ENCODE peak calls at places on chromosome 17, in four cellular contexts. A, G, M and P are unnamed samples.

GRCh38 chr17:74152591-74153455 is 50.7 kb upstream of the RPL38 start:
- DNase-seq in A (no peak), G (no peak), M (no peak), P (no peak)

GRCh38 chr17:9986754-9987382 is 81.8 kb upstream of the RCVRN start:
- DNase-seq in A (no peak), G (no peak), M (no peak), P (no peak)

GRCh38 chr17:75036643-75037268 is 10.0 kb downstream of the ATP5PD start:
- DNase-seq in A (peak), G (no peak), M (peak), P (no peak)

GRCh38 chr17:7589204-7589868 is 558 bp downstream of the SOX15 start:
- DNase-seq in A (peak), G (no peak), M (no peak), P (peak)

GRCh38 chr17:927611-928461 is 51.7 kb downstream of the NXN start:
- DNase-seq in A (peak), G (no peak), M (no peak), P (no peak)

GRCh38 chr17:77126519-77126918 is 14.2 kb upstream of the SEC14L1 start:
- DNase-seq in A (peak), G (no peak), M (no peak), P (no peak)

GRCh38 chr17:46031440-46031839 is 32.4 kb downstream of the STH start:
- DNase-seq in A (no peak), G (no peak), M (no peak), P (no peak)

GRCh38 chr17:81432873-81433451 is 37.7 kb downstream of the BAHCC1 start:
- DNase-seq in A (peak), G (no peak), M (no peak), P (no peak)

GRCh38 chr17:50329716-50330115 is 16.2 kb upstream of the XYLT2 start:
- DNase-seq in A (no peak), G (no peak), M (no peak), P (no peak)

GRCh38 chr17:73697872-73698271 is 53.6 kb upstream of the SDK2 start:
- DNase-seq in A (no peak), G (peak), M (no peak), P (no peak)

GRCh38 chr17:8956521-8956920 is 9.0 kb downstream of the PIK3R5 start:
- DNase-seq in A (no peak), G (no peak), M (no peak), P (no peak)

GRCh38 chr17:19456016-19456927 is 45.2 kb downstream of the RNF112 start:
- DNase-seq in A (no peak), G (no peak), M (no peak), P (no peak)

GRCh38 chr17:12229315-12229714 is 208.6 kb downstream of the MAP2K4 start:
- DNase-seq in A (no peak), G (no peak), M (no peak), P (no peak)

GRCh38 chr17:80817861-80818260 is 173.8 kb upstream of the CHMP6 start:
- DNase-seq in A (no peak), G (no peak), M (no peak), P (no peak)

GRCh38 chr17:75645889-75646625 is 12.8 kb downstream of the SMIM5 start:
- DNase-seq in A (peak), G (peak), M (no peak), P (peak)

GRCh38 chr17:49580981-49581644 is 5.4 kb downstream of the NXPH3 start:
- DNase-seq in A (no peak), G (no peak), M (no peak), P (no peak)

GRCh38 chr17:12665263-12666210 is at the start of gene MYOCD:
- DNase-seq in A (peak), G (no peak), M (no peak), P (peak)

GRCh38 chr17:5299383-5299782 is 17.3 kb downstream of the RABEP1 start:
- DNase-seq in A (no peak), G (no peak), M (no peak), P (no peak)

GRCh38 chr17:61413654-61414133 is 14.1 kb downstream of the TBX2 start:
- DNase-seq in A (no peak), G (no peak), M (no peak), P (peak)

GRCh38 chr17:46950997-46951621 is 27.9 kb downstream of the RPRML start:
- DNase-seq in A (no peak), G (no peak), M (no peak), P (no peak)

GRCh38 chr17:44014133-44014436 is 678 bp downstream of the TMEM101 start:
- DNase-seq in A (no peak), G (peak), M (no peak), P (no peak)

GRCh38 chr17:1626333-1626732 is 2.3 kb downstream of the SLC43A2 start:
- DNase-seq in A (no peak), G (no peak), M (no peak), P (no peak)

GRCh38 chr17:75844530-75845057 is 390 bp upstream of the UNC13D start:
- DNase-seq in A (peak), G (peak), M (peak), P (no peak)

GRCh38 chr17:74754832-74755231 is 6.4 kb downstream of the NHERF1 start:
- DNase-seq in A (no peak), G (no peak), M (peak), P (no peak)

GRCh38 chr17:64264891-64265290 is 1.8 kb upstream of the TEX2 start:
- DNase-seq in A (no peak), G (no peak), M (no peak), P (no peak)

GRCh38 chr17:78226752-78227454 is 4.5 kb upstream of the TMEM235 start:
- DNase-seq in A (no peak), G (no peak), M (no peak), P (no peak)

GRCh38 chr17:8290043-8290442 is 1.6 kb downstream of the RANGRF start:
- DNase-seq in A (no peak), G (no peak), M (no peak), P (no peak)

GRCh38 chr17:8887834-8888703 is 20.6 kb upstream of the PIK3R6 start:
- DNase-seq in A (peak), G (peak), M (peak), P (peak)

GRCh38 chr17:76088041-76088867 is 9.3 kb downstream of the ZACN start:
- DNase-seq in A (no peak), G (no peak), M (no peak), P (peak)

GRCh38 chr17:72982680-72983079 is 109.8 kb downstream of the SLC39A11 start:
- DNase-seq in A (no peak), G (peak), M (no peak), P (no peak)

GRCh38 chr17:82645516-82645915 is 2.7 kb downstream of the WDR45B start:
- DNase-seq in A (no peak), G (no peak), M (no peak), P (no peak)

GRCh38 chr17:82648761-82649474 is 674 bp upstream of the WDR45B start:
- DNase-seq in A (peak), G (no peak), M (peak), P (peak)

GRCh38 chr17:82648165-82648668 is at the start of gene WDR45B:
- DNase-seq in A (peak), G (peak), M (peak), P (peak)

GRCh38 chr17:82649501-82650261 is 1.4 kb upstream of the WDR45B start:
- DNase-seq in A (no peak), G (no peak), M (no peak), P (no peak)

GRCh38 chr17:82647593-82648164 is 565 bp downstream of the WDR45B start:
- DNase-seq in A (no peak), G (no peak), M (peak), P (no peak)
- TF ChIP-seq PHF8 in A (no peak), G (no peak), M (no peak), P (no peak)

DNA sequence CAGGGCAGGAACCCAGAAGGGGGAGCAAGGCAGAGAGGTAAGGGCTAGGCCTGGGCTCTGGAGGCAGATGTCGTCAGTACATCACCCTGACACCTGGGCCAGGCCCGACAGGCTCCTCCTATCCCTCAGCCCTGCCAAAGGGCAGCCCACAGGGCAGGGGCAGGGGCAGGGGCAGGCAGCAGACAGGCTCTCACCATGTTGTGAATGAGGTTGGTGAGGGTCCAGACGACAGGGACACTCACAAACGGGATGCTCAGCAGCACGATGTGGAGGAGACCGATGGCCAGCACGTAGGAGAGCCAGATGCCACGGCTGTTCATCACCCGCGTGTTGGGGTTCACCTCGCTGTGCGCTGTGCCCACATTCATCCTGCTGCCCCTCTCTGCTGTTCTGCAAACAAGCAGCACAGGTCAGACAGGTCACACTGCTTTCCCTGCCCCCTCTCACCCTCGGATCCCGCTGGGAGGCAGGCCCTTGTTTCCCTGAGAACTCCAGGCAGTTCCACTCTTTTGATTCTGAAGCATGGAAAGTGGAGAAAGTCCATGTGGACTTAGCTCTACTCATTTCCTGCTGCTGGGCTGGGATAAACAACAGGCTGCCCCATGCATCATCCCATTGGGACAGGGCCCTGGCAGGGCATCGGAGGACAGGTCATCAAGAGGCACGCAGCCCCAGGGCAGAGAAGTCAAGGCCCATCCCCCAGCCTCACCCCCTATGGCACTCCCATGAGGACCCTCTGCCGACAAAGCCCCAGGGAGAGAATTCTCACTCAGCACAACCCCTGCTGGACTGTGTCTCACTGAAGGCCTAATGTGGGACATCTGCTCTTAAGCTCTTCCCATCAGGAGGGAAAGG is 3.3 kb downstream of the ORMDL3 start:
- DNase-seq in A (no peak), G (peak), M (no peak), P (no peak)
- TF ChIP-seq PHF8 in A (no peak), G (peak), M (no peak), P (no peak)

GRCh38 chr17:17698869-17699351 is 17.7 kb downstream of the RAI1 start:
- DNase-seq in A (no peak), G (no peak), M (no peak), P (no peak)
- TF ChIP-seq PHF8 in A (no peak), G (no peak), M (no peak), P (no peak)

GRCh38 chr17:31579265-31579664 is 187.8 kb downstream of the RAB11FIP4 start:
- DNase-seq in A (no peak), G (no peak), M (no peak), P (no peak)
- TF ChIP-seq PHF8 in A (no peak), G (no peak), M (no peak), P (no peak)

GRCh38 chr17:68355093-68355492 is 63.8 kb downstream of the ARSG start:
- DNase-seq in A (peak), G (no peak), M (no peak), P (no peak)
- TF ChIP-seq PHF8 in A (no peak), G (no peak), M (no peak), P (no peak)